ENCODE peak calls at places on chromosomes 12 and 14, in six cellular contexts. B is vagina, I is K562, V is prostate gland, Z is endothelial cell of umbilical vein, D is HCT116. K is an unnamed sample.

GRCh38 chr14:35268946-35269345 is 23.2 kb upstream of the PSMA6 start:
- DNase-seq in B (no peak), I (no peak), V (no peak), Z (no peak), D (no peak), K (no peak)

GRCh38 chr14:74475678-74476077 is 17.4 kb downstream of the NPC2 start:
- DNase-seq in B (no peak), I (no peak), V (no peak), Z (no peak), D (no peak), K (no peak)

GRCh38 chr14:55281316-55281839 is 10.2 kb downstream of the FBXO34 start:
- DNase-seq in B (no peak), I (no peak), V (no peak), Z (no peak), D (no peak), K (no peak)

GRCh38 chr12:50103767-50104321 is at the start of gene GPD1:
- DNase-seq in B (no peak), I (peak; percentile 76), V (peak; percentile 77), Z (no peak), D (peak; percentile 16), K (no peak)

GRCh38 chr14:63857467-63858030 is 4.7 kb downstream of the SYNE2 start:
- DNase-seq in B (no peak), I (no peak), V (no peak), Z (no peak), D (no peak), K (no peak)

GRCh38 chr12:89542912-89543592 is 17.2 kb upstream of the POC1B start:
- DNase-seq in B (no peak), I (peak; percentile 89), V (peak; percentile 61), Z (peak; percentile 79), D (peak; percentile 77), K (no peak)

GRCh38 chr12:53365245-53365904 is 14.6 kb upstream of the SP1 start:
- DNase-seq in B (no peak), I (peak; percentile 82), V (no peak), Z (no peak), D (no peak), K (no peak)

GRCh38 chr14:96192049-96192448 is 12.6 kb upstream of the BDKRB2 start:
- DNase-seq in B (no peak), I (no peak), V (no peak), Z (no peak), D (no peak), K (no peak)

GRCh38 chr14:88604213-88604612 is 41.4 kb downstream of the ZC3H14 start:
- DNase-seq in B (no peak), I (no peak), V (no peak), Z (no peak), D (no peak), K (no peak)

GRCh38 chr12:69059465-69060457 is 126.8 kb upstream of the CPM start:
- DNase-seq in B (no peak), I (peak; percentile 5), V (no peak), Z (peak; percentile 75), D (peak; percentile 86), K (no peak)

GRCh38 chr12:76697849-76698248 is 66.1 kb upstream of the ZDHHC17 start:
- DNase-seq in B (no peak), I (no peak), V (no peak), Z (no peak), D (no peak), K (no peak)

GRCh38 chr12:94980577-94980976 is 22.9 kb downstream of the NDUFA12 start:
- DNase-seq in B (no peak), I (no peak), V (no peak), Z (peak; percentile 34), D (no peak), K (no peak)

GRCh38 chr14:63130531-63130930 is 73.7 kb upstream of the RHOJ start:
- DNase-seq in B (no peak), I (no peak), V (no peak), Z (no peak), D (no peak), K (no peak)

GRCh38 chr14:83924259-83924658 is 1605.7 kb upstream of the FLRT2 start:
- DNase-seq in B (no peak), I (no peak), V (no peak), Z (no peak), D (no peak), K (peak; percentile 71)

GRCh38 chr12:69570000-69570516 is 15.2 kb upstream of the CCT2 start:
- DNase-seq in B (no peak), I (no peak), V (no peak), Z (no peak), D (peak; percentile 54), K (no peak)

GRCh38 chr12:11031307-11031706 is at the start of gene TAS2R31:
- DNase-seq in B (no peak), I (no peak), V (no peak), Z (no peak), D (no peak), K (no peak)

GRCh38 chr14:31263485-31264133 is 56.0 kb upstream of the HECTD1 start:
- DNase-seq in B (no peak), I (no peak), V (no peak), Z (peak; percentile 95), D (peak; percentile 47), K (no peak)

GRCh38 chr14:81449114-81449513 is 49.0 kb upstream of the STON2 start:
- DNase-seq in B (no peak), I (no peak), V (peak; percentile 17), Z (no peak), D (no peak), K (peak; percentile 74)

GRCh38 chr12:113842699-113843098 is 123.4 kb downstream of the RBM19 start:
- DNase-seq in B (no peak), I (no peak), V (no peak), Z (no peak), D (no peak), K (no peak)

GRCh38 chr14:64826845-64827244 is 52.9 kb downstream of the SPTB start:
- DNase-seq in B (no peak), I (no peak), V (no peak), Z (no peak), D (no peak), K (no peak)

GRCh38 chr14:100665518-100666032 is 61.1 kb upstream of the DLK1 start:
- DNase-seq in B (no peak), I (no peak), V (peak; percentile 66), Z (no peak), D (no peak), K (no peak)

GRCh38 chr12:2692156-2692555 is 102.6 kb upstream of the FKBP4 start:
- DNase-seq in B (no peak), I (no peak), V (no peak), Z (no peak), D (no peak), K (no peak)

GRCh38 chr12:109624467-109624866 is 50.9 kb downstream of the MVK start:
- DNase-seq in B (no peak), I (no peak), V (no peak), Z (no peak), D (no peak), K (no peak)

GRCh38 chr14:88233915-88234314 is 89.2 kb downstream of the KCNK10 start:
- DNase-seq in B (no peak), I (peak; percentile 32), V (no peak), Z (peak; percentile 9), D (peak; percentile 24), K (no peak)

GRCh38 chr14:89486961-89487360 is 69.9 kb upstream of the FOXN3 start:
- DNase-seq in B (no peak), I (no peak), V (no peak), Z (no peak), D (no peak), K (no peak)

DNA sequence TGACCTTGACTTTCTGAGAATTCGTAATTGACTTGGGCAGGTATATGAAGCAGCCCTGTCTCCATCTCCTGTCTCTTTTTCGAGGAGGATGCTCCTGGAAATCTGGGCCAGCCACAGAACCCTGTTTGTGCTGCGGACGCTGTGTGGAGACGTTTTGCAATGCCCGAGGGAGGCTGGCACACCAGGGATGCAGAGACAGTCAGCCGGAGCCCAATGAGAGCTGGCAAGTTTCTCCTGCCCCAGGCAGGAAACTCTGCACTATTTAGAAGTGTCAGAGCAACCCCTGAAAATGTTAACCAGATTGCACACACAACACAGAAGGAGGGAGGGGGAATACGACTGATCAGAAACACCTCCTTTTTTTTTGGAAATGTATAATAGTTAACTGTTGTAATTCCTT is 103.2 kb upstream of the DYRK2 start:
- DNase-seq in B (no peak), I (no peak), V (no peak), Z (no peak), D (no peak), K (no peak)
- H3K4me3 ChIP-seq in B (no peak overlapping the region), I (no peak overlapping the region), V (no peak overlapping the region), Z (no peak overlapping the region), D (no peak overlapping the region), K (no peak overlapping the region)

DNA sequence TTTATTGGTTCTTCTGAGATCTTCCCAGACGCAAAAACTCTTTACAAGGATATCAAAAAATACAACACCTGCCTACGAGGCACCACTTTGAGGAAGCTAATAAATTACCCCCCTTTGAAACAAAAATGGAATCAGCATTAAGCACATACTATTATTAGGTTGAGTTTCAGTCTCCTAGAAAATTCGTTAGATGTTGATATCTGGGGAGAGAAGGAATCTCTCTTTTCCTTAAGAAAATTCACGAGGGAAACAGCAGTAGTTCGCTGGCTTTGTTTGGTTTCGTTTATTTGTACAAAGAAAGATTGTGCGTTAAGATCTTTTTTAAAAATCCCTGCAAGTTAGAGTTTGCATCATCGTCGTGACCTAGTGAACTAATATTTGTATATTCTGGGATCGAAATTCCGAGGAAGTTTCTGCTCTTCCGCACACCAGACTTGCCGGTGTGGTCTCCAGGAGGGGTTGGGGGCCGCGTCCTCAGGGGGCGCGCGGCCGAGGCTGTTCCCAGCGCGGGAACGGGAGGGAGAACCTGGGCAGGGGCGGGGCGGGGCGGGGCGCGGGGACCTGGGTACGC is 12.1 kb downstream of the NKX2-1 start:
- DNase-seq in B (no peak), I (no peak), V (no peak), Z (no peak), D (no peak), K (no peak)
- TF ChIP-seq POLR2AphosphoS5 in B (no peak), I (no peak), V (no peak), Z (no peak), D (no peak), K (no peak)

DNA sequence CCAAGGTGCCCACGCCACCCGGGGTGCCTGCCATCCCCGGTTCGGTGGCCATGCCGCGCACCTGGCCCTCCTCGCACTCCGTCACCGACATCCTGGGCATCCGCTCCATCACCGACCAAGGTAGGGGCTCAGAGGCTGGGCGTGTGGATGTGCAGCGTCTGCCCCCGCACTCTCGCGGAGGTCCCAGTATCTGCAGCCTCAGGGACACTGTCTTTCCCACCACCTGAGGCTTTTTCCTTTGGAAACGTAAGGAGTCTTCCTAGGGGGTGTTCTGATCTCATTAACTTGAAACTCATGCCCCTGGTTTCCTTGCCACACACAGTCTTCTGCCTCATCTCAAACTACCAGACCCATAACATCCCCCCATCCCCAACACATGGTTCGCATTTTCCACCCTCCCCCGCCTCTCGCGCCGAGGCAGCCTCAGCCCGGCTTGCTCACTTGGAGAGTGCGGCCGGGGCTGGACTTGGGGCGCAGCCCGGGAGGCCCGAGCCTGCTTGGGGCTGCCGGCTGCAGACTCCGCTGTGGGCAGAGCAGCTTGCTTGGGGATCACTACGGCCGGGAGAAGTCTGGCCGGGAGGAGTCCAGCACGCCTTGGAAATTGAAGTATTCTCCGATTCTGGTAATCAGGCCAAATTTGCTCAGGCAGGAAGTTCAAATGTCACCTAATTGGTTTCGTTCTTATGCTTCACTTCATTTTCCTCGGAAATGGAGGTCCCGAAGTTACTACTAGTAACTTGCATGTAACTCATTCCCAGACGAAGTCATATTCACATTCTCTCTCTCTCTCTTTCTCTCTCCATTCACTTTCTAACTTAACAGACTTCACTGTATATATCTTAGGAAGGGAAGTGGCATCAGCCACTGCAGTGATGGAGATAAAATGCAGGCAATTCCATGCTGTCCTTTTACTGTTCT is 2.0 kb downstream of the PAX9 start:
- DNase-seq in B (no peak), I (no peak), V (no peak), Z (no peak), D (no peak), K (no peak)
- H3K4me3 ChIP-seq in B (peak overlapping the region; percentile 38), I (no peak overlapping the region), V (peak overlapping the region; percentile 53), Z (no peak overlapping the region), D (no peak overlapping the region), K (peak overlapping the region; percentile 52)

GRCh38 chr12:14774944-14775651 is 28.2 kb downstream of the WBP11 start:
- DNase-seq in B (peak; percentile 92), I (no peak), V (peak; percentile 53), Z (peak; percentile 73), D (no peak), K (peak; percentile 81)
- TF ChIP-seq POLR2AphosphoS5 in B (peak; percentile 56), I (no peak), V (peak; percentile 63), Z (peak; percentile 27), D (no peak), K (no peak)

K was measured in suprapubic skin.